ENCODE peak calls at places on chromosome 19, in four cellular contexts. T is H1, Z is sigmoid colon, D is stomach. Y is an unnamed sample.

GRCh38 chr19:33377586-33378475 is 4.3 kb downstream of the CEBPG start:
- DNase-seq in T (no peak), Z (peak), D (no peak), Y (peak)

GRCh38 chr19:55304279-55304978 is 20.6 kb downstream of the BRSK1 start:
- DNase-seq in T (no peak), Z (no peak), D (peak), Y (no peak)

GRCh38 chr19:9847087-9847671 is 12.1 kb downstream of the PIN1 start:
- DNase-seq in T (peak), Z (peak), D (peak), Y (no peak)

GRCh38 chr19:8386990-8387389 is 3.2 kb upstream of the RAB11B start:
- DNase-seq in T (no peak), Z (no peak), D (no peak), Y (no peak)

GRCh38 chr19:39406656-39407393 is at the start of gene ZFP36:
- DNase-seq in T (no peak), Z (peak), D (peak), Y (peak)

GRCh38 chr19:51026554-51026831 is at the start of gene KLK11:
- DNase-seq in T (no peak), Z (no peak), D (peak), Y (no peak)

GRCh38 chr19:7333198-7334118 is 15.3 kb upstream of the ARHGEF18 start:
- DNase-seq in T (no peak), Z (peak), D (no peak), Y (peak)

GRCh38 chr19:16338470-16339360 is 14.1 kb downstream of the KLF2 start:
- DNase-seq in T (no peak), Z (no peak), D (no peak), Y (no peak)

GRCh38 chr19:55461259-55461973 is at the start of gene ISOC2:
- DNase-seq in T (peak), Z (peak), D (peak), Y (peak)

GRCh38 chr19:21221653-21222052 is 79.8 kb downstream of the ZNF431 start:
- DNase-seq in T (no peak), Z (no peak), D (no peak), Y (no peak)

GRCh38 chr19:9945319-9945966 is 9.1 kb upstream of the OLFM2 start:
- DNase-seq in T (no peak), Z (peak), D (peak), Y (peak)

GRCh38 chr19:13019330-13019729 is 24.1 kb downstream of the NFIX start:
- DNase-seq in T (no peak), Z (no peak), D (no peak), Y (no peak)

GRCh38 chr19:50311723-50312635 is 17.2 kb downstream of the KCNC3 start:
- DNase-seq in T (peak), Z (no peak), D (no peak), Y (no peak)

GRCh38 chr19:8254286-8255001 is 45.3 kb downstream of the CERS4 start:
- DNase-seq in T (no peak), Z (no peak), D (no peak), Y (no peak)

GRCh38 chr19:31350693-31351211 is 1.5 kb upstream of the TSHZ3 start:
- DNase-seq in T (no peak), Z (no peak), D (peak), Y (no peak)

GRCh38 chr19:52993342-52994178 is 20.2 kb upstream of the ERVV-1 start:
- DNase-seq in T (no peak), Z (peak), D (peak), Y (peak)

GRCh38 chr19:15340086-15340485 is 7.7 kb upstream of the BRD4 start:
- DNase-seq in T (no peak), Z (no peak), D (no peak), Y (no peak)

GRCh38 chr19:46753420-46754155 is 7.3 kb upstream of the STRN4 start:
- DNase-seq in T (no peak), Z (no peak), D (peak), Y (no peak)

GRCh38 chr19:30712428-30713151 is 340.4 kb downstream of the ZNF536 start:
- DNase-seq in T (no peak), Z (no peak), D (no peak), Y (no peak)

GRCh38 chr19:50398675-50399367 is 14.7 kb downstream of the POLD1 start:
- DNase-seq in T (no peak), Z (no peak), D (no peak), Y (no peak)

GRCh38 chr19:47275866-47276461 is 1.3 kb downstream of the INAFM1 start:
- DNase-seq in T (no peak), Z (peak), D (no peak), Y (no peak)

GRCh38 chr19:38389101-38389925 is 816 bp downstream of the SPRED3 start:
- DNase-seq in T (no peak), Z (no peak), D (no peak), Y (no peak)

GRCh38 chr19:46639356-46640061 is 3.5 kb upstream of the GNG8 start:
- DNase-seq in T (no peak), Z (peak), D (no peak), Y (no peak)

GRCh38 chr19:13206581-13206980 is 56.4 kb downstream of the IER2 start:
- DNase-seq in T (no peak), Z (no peak), D (no peak), Y (no peak)

DNA sequence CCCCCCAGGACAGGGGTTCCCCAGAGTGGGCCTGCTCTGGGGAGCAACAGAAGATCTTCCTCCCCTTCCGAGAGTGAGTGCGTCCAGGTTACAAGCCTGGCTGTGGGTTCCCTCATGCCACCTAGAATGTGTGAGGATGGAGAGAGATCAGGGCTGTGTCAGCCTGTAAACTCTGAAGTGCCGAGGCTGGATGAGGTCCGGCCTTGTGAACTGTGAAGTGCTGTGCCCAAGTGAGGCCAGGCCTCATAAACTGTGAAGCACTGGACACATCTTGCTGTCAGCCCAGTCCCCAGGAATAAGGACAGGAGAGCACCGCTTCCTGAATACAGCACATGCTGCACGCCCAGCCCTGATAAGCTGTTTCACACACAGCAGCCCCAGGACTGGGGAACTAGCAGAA is 7.6 kb downstream of the KCNN1 start:
- DNase-seq in T (no peak), Z (no peak), D (no peak), Y (no peak)
- TF ChIP-seq POLR2AphosphoS5 in T (no peak), Z (no peak), D (no peak), Y (no peak)

GRCh38 chr19:43784251-43784980 is 3.6 kb upstream of the KCNN4 start:
- DNase-seq in T (no peak), Z (no peak), D (peak), Y (no peak)
- TF ChIP-seq EP300 in T (no peak), Z (no peak), D (no peak), Y (no peak)

GRCh38 chr19:376111-376470 is 31.5 kb upstream of the MIER2 start:
- DNase-seq in T (no peak), Z (no peak), D (no peak), Y (no peak)

GRCh38 chr19:378706-379105 is 30.2 kb downstream of the C2CD4C start:
- DNase-seq in T (no peak), Z (no peak), D (no peak), Y (no peak)

GRCh38 chr19:379796-380195 is 29.2 kb downstream of the C2CD4C start:
- DNase-seq in T (no peak), Z (no peak), D (no peak), Y (no peak)

GRCh38 chr19:375395-376110 is 31.0 kb upstream of the MIER2 start:
- DNase-seq in T (no peak), Z (peak), D (no peak), Y (no peak)

GRCh38 chr19:377801-378581 is 31.0 kb downstream of the C2CD4C start:
- DNase-seq in T (no peak), Z (no peak), D (no peak), Y (no peak)
- TF ChIP-seq POLR2AphosphoS5 in T (no peak), Z (no peak), D (no peak), Y (no peak)

GRCh38 chr19:58002384-58003152 is at the start of gene ZNF606:
- DNase-seq in T (no peak), Z (peak), D (peak), Y (peak)
- TF ChIP-seq EP300 in T (no peak), Z (no peak), D (no peak), Y (no peak)

DNA sequence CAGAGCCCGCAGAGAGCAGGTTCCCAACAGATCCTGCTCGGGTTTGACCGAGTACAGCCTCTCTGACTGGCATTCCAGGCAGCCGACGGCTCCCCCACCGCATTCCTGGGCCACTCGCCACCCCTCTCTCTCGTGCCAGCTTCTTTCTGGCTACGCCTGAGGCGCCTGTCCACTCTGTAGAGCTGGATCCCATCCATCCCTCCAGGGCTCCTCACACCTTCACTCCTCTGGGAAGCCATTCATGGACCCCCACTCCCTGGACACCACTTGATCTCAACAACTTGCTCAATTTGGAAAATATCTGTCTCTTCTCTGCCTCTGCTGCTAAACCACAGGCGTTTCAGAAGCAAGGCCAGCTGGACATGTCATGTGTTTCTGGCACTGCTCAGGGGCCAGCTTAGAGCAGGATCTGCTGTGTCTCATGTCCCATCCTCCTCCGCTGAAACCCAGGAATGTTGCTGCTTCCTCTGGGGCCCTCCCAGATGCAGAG is 30.6 kb upstream of the ATP1A3 start:
- DNase-seq in T (no peak), Z (peak), D (no peak), Y (no peak)
- TF ChIP-seq POLR2AphosphoS5 in T (no peak), Z (peak), D (no peak), Y (no peak)

GRCh38 chr19:48634424-48635262 is 2.5 kb downstream of the DBP start:
- DNase-seq in T (peak), Z (peak), D (peak), Y (peak)
- TF ChIP-seq EP300 in T (no peak), Z (peak), D (no peak), Y (no peak)

DNA sequence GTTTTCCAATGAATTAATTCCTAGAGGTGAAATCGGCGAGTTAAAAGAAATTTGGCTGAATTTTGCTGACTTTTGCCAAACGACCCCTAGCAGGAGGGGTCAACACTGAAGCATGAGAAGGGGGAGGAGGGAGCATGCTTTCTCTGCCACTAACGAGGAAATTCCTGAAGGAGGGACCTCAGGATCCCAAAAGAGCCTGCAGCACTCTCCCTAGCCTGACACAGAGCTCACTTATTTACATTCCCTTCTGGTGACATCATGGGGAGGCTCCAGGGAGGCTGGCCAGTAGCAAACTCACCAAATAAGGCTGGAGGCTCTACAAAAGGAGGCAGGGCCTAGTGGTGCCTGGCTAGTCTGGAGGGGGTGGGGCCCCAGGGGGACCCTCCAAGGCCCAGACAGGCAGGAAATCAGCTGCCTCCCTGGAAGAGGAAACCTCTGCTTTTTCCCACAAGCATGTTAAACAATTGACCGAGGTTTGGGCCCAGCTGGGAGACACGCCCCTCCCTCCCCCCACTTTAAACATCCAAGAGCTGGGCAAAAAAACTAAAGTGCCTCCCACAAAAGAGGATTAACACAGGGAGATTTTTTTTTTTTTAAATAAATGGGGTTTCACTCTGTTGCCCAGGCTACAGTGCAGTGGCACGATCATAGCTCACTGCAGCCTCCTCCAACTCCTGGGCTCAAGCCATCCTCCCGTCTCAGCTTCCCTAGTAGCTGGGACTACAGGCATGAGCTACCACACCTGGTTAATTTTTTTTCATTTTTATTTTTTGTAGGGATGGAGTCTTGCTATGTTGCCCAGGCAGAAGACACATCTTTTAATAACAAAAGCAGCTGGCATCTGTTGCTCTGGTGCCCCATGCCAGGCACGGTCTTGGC is 2.1 kb downstream of the DAPK3 start:
- DNase-seq in T (peak), Z (peak), D (peak), Y (peak)
- TF ChIP-seq POLR2AphosphoS5 in T (no peak), Z (peak), D (peak), Y (no peak)